ENCODE peak calls at places on chromosomes 12 and 14, in five cellular contexts. Y, U, W, Z and A are unnamed samples.
A peak's percentile ranks its signal among the peaks of the same experiment; 100 is the strongest.

GRCh38 chr12:92987846-92988621 is 58.9 kb upstream of the EEA1 start:
- DNase-seq in Y (peak; percentile 25), U (no peak), W (peak; percentile 62), Z (no peak), A (no peak)

GRCh38 chr12:76158518-76159321 is 74.2 kb upstream of the NAP1L1 start:
- DNase-seq in Y (peak; percentile 26), U (peak; percentile 80), W (no peak), Z (peak; percentile 56), A (no peak)

GRCh38 chr12:108779998-108780688 is 48.8 kb upstream of the CORO1C start:
- DNase-seq in Y (no peak), U (no peak), W (no peak), Z (no peak), A (no peak)

GRCh38 chr12:100576311-100577036 is 3.0 kb downstream of the GAS2L3 start:
- DNase-seq in Y (no peak), U (peak; percentile 82), W (no peak), Z (peak; percentile 60), A (no peak)

GRCh38 chr14:77681196-77682157 is 26.3 kb downstream of the ALKBH1 start:
- DNase-seq in Y (no peak), U (peak; percentile 36), W (no peak), Z (no peak), A (no peak)

GRCh38 chr12:7162691-7163114 is 26.8 kb upstream of the PEX5 start:
- DNase-seq in Y (no peak), U (peak; percentile 3), W (no peak), Z (no peak), A (no peak)

GRCh38 chr12:62606654-62607053 is 140.0 kb downstream of the MON2 start:
- DNase-seq in Y (no peak), U (no peak), W (no peak), Z (no peak), A (no peak)

GRCh38 chr14:61568572-61569011 is 126.7 kb upstream of the HIF1A start:
- DNase-seq in Y (peak; percentile 44), U (no peak), W (peak; percentile 63), Z (no peak), A (peak; percentile 28)

GRCh38 chr12:65362231-65362630 is 83.7 kb downstream of the MSRB3 start:
- DNase-seq in Y (no peak), U (peak; percentile 33), W (no peak), Z (no peak), A (no peak)

GRCh38 chr12:65408448-65408847 is 130.0 kb downstream of the MSRB3 start:
- DNase-seq in Y (no peak), U (no peak), W (no peak), Z (no peak), A (no peak)

GRCh38 chr14:104195854-104196253 is 57.5 kb downstream of the KIF26A start:
- DNase-seq in Y (no peak), U (no peak), W (no peak), Z (no peak), A (no peak)

DNA sequence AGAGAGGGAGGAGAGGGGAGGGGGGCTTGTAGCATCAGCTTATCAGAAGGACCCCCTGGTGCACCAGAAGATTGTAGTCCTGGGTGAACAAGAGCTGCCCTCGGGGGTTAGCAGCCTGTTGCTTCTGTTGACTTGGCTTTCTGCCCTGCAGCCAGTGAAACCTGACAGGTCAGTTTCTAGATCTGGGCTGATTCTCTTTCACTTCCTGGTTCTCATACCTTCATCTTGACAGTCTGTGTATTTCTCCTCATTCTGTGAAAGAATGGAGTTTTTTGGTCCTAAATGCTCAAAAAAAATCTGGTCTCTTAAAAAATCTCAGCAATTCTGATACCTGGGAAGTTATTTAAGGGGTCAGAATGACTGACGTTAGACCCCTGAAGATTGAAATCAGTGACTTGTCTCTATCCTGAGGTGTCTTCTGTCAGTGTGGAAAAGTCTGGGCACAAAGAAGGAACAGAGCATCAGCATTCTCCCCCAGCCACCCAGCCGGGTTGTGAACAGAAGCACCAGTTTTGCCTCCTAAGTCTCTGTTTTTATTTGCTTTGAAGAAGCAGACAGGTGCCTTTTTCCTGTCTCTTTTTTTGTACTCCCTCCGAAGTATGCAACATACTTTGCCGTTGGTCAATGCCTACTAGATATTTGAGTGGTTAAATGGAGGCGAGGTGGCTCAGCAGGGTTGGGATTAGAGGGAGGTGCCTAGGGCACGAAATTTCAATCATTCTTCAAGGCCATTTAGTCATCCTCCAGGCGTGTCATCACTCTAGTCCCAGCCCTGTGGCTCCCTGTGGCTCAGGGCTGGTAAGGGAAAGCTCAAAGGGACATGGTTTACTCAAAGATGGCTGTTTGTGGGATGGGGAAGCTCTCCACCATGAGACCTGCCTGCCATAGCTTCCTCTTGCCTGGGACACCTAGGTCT is 24.0 kb downstream of the TTC9 start:
- DNase-seq in Y (no peak), U (no peak), W (peak; percentile 64), Z (no peak), A (no peak)
- H3K4me3 ChIP-seq in Y (no peak overlapping the region), U (no peak overlapping the region), W (no peak overlapping the region), Z (no peak overlapping the region), A (no peak overlapping the region)

GRCh38 chr14:37583358-37584210 is 11.5 kb downstream of the FOXA1 start:
- DNase-seq in Y (no peak), U (no peak), W (no peak), Z (no peak), A (no peak)

GRCh38 chr14:37585101-37585479 is 10.0 kb downstream of the FOXA1 start:
- DNase-seq in Y (no peak), U (no peak), W (no peak), Z (no peak), A (no peak)

GRCh38 chr14:37584211-37585100 is 10.6 kb downstream of the FOXA1 start:
- DNase-seq in Y (no peak), U (no peak), W (no peak), Z (no peak), A (no peak)

GRCh38 chr14:37580146-37580545 is 14.9 kb downstream of the FOXA1 start:
- DNase-seq in Y (no peak), U (no peak), W (no peak), Z (no peak), A (no peak)

DNA sequence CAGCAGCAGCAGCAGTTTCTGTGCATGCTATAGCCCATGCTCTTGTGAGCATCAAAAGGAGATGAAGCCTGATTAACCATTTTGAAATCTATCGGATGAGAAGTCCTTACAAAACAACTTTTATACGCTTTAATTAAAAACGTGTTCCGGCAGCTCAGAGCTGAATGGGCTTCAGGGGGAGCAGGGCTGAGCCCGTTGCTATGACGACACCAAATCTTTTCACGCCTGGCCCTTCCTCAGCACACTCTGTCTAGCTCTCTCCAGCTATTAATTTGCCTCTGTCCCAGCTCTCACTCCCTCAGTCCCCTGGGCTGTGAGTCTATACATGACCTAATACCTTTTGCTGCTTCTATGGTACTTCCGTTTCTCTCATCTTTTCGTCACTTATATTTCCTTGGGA is 15.8 kb downstream of the FOXA1 start:
- DNase-seq in Y (no peak), U (no peak), W (no peak), Z (no peak), A (no peak)
- H3K27me3 ChIP-seq in Y (peaks cover 56% of the 10 kb centered on the region), U (peaks cover 18% of the 10 kb centered on the region), W (peaks cover 21% of the 10 kb centered on the region), Z (no peaks in the 10 kb centered on the region), A (no peaks in the 10 kb centered on the region)

DNA sequence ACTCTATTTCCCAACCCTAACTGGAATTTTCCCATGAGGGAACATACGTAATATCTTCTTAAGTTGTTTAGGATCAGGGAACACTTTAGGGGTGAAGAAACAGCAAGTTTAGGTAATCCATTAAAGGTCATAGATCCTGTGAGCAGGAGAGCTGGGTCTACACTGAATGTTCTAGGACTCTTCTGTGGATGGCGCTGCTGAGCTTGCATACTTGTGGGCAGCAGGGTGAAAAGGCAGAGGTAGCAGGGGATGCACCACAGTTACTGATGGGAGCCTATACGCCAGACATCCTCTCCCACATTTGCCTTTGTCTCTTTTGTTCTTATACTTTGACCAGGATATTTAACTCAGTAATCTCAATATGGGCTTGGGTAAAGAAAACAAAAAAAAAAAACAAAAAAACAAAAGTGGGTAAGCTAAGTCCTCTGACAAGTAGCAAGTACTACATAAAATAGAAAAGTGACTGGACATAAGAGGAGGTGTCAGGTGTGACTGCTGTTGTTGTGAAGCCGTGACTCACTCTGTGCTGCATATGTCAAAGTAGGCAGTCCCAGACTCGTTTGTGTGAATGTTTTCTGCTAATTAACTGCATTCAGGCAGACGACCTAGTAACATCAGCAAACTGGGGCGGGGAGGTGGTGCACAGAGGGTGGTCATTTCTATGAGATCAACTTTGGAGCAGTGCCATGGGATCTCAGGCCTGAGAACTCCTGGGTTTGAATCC is 31.6 kb downstream of the NEUROD4 start:
- DNase-seq in Y (no peak), U (no peak), W (no peak), Z (no peak), A (no peak)
- TF ChIP-seq CTCF in Y (no peak), U (no peak), W (no peak), Z (no peak), A (no peak)

GRCh38 chr12:67173258-67173657 is 95.9 kb upstream of the CAND1 start:
- DNase-seq in Y (no peak), U (no peak), W (no peak), Z (no peak), A (no peak)
- H3K4me3 ChIP-seq in Y (no peak overlapping the region), U (no peak overlapping the region), W (no peak overlapping the region), Z (no peak overlapping the region), A (no peak overlapping the region)

GRCh38 chr12:53231859-53232640 is at the start of gene RARG:
- DNase-seq in Y (peak; percentile 62), U (peak; percentile 58), W (peak; percentile 78), Z (no peak), A (no peak)
- H3K27me3 ChIP-seq in Y (peaks cover 34% of the 10 kb centered on the region), U (peaks cover 7% of the 10 kb centered on the region), W (no peaks in the 10 kb centered on the region), Z (no peaks in the 10 kb centered on the region), A (no peaks in the 10 kb centered on the region)

GRCh38 chr12:106118-106561 is 39.6 kb downstream of the IQSEC3 start:
- DNase-seq in Y (no peak), U (no peak), W (no peak), Z (no peak), A (no peak)
- TF ChIP-seq CTCF in Y (peak; percentile 11), U (no peak), W (no peak), Z (no peak), A (no peak)

DNA sequence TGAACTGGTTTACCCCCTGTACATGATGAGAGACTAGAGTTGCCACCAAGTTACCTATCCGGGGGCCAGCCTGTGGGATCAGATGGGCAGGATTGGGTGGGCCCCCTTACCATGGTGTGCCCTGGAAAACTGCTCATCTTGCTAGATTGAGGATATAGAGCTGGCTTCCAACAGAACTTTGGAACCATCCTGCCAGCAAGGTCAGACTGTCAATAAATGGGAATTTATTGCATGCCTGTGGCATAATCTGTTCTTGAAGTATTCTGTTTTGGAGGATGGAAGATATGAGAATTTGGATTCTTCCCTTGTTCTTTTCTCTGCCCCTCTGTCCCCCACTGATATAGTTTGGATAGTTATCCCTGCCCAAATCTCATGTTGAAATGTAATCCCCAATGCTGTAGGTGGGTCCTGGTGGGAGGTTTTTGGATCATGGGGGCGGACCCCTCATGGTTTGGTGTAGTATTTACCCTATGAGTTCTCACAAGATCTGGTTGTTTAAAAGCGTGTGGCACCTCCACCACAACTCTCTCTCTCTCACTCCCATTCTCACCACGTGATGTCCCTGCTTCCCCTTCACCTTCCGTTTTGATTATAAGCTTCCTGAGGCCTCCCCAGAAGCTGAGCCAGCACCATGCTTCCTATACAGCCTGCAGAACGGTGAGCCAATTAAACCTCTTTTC is 3.7 kb upstream of the TM9SF1 start:
- DNase-seq in Y (no peak), U (no peak), W (no peak), Z (no peak), A (no peak)
- H3K4me3 ChIP-seq in Y (no peak overlapping the region), U (no peak overlapping the region), W (no peak overlapping the region), Z (no peak overlapping the region), A (no peak overlapping the region)